ENCODE peak calls at places on chromosome 3, in eight cellular contexts. F is HCT116; Z is stomach; N is neural progenitor cell; A is endodermal cell; Q is PC-3; H is naive thymus-derived CD4-positive, alpha-beta T cell; V is lower lobe of right lung. K is an unnamed sample.

GRCh38 chr3:97719156-97719821 is 45.3 kb upstream of the ARL6 start:
- DNase-seq in Q (peak; percentile 88), A (peak; percentile 89), H (peak; percentile 12), V (peak; percentile 58), N (peak; percentile 79), Z (peak; percentile 62), F (peak; percentile 52), K (peak; percentile 54)

GRCh38 chr3:178719036-178719635 is 182.9 kb downstream of the KCNMB2 start:
- DNase-seq in A (no peak), Q (no peak), F (no peak), Z (no peak), H (no peak), V (no peak), N (no peak), K (no peak)

GRCh38 chr3:170002231-170002630 is 35.6 kb upstream of the GPR160 start:
- DNase-seq in V (no peak), F (no peak), Z (no peak), Q (no peak), N (no peak), H (no peak), A (no peak), K (no peak)

GRCh38 chr3:41029356-41029755 is 169.9 kb upstream of the CTNNB1 start:
- DNase-seq in V (no peak), N (no peak), A (no peak), F (no peak), H (no peak), Q (no peak), Z (no peak), K (no peak)

GRCh38 chr3:32359766-32360513 is 31.7 kb upstream of the CMTM7 start:
- DNase-seq in F (no peak), Z (no peak), N (peak; percentile 66), V (no peak), A (peak; percentile 76), Q (no peak), H (no peak), K (no peak)

GRCh38 chr3:64815195-64815627 is 127.4 kb upstream of the ADAMTS9 start:
- DNase-seq in Z (no peak), H (no peak), Q (no peak), A (no peak), F (no peak), N (no peak), V (no peak), K (no peak)

GRCh38 chr3:131526801-131527347 is 24.1 kb upstream of the MRPL3 start:
- DNase-seq in A (peak; percentile 97), V (peak; percentile 49), N (peak; percentile 52), H (no peak), Z (peak; percentile 26), Q (peak; percentile 53), F (no peak), K (no peak)

GRCh38 chr3:124363451-124363850 is 366.8 kb upstream of the UMPS start:
- DNase-seq in F (no peak), Q (peak; percentile 56), N (no peak), A (no peak), V (no peak), H (no peak), Z (no peak), K (no peak)

GRCh38 chr3:51999861-52000260 is 4.2 kb upstream of the RPL29 start:
- DNase-seq in Z (no peak), N (no peak), A (no peak), H (no peak), F (no peak), V (no peak), Q (no peak), K (no peak)

GRCh38 chr3:70943886-70944285 is 631.4 kb upstream of the MDFIC2 start:
- DNase-seq in A (no peak), V (no peak), Q (peak; percentile 6), H (no peak), F (no peak), N (no peak), Z (no peak), K (no peak)

GRCh38 chr3:157248590-157249425 is 88.9 kb upstream of the CCNL1 start:
- DNase-seq in H (no peak), Z (no peak), A (no peak), Q (peak; percentile 92), F (peak; percentile 71), V (no peak), N (peak; percentile 17), K (no peak)

GRCh38 chr3:156233875-156234274 is 113.5 kb downstream of the KCNAB1 start:
- DNase-seq in A (peak; percentile 47), Z (no peak), V (no peak), H (no peak), Q (no peak), N (peak; percentile 16), F (no peak), K (no peak)

GRCh38 chr3:24640330-24640877 is 145.8 kb upstream of the THRB start:
- DNase-seq in A (no peak), F (peak; percentile 27), Z (no peak), N (peak; percentile 38), Q (peak; percentile 74), V (no peak), H (no peak), K (no peak)

GRCh38 chr3:128549283-128550112 is 56.5 kb upstream of the GATA2 start:
- DNase-seq in V (peak; percentile 66), Z (peak; percentile 29), N (no peak), A (no peak), H (no peak), F (no peak), Q (peak; percentile 3), K (no peak)

GRCh38 chr3:140552403-140552802 is 125.5 kb upstream of the TRIM42 start:
- DNase-seq in Z (no peak), F (no peak), N (peak; percentile 20), V (no peak), Q (no peak), H (no peak), A (peak; percentile 50), K (no peak)

DNA sequence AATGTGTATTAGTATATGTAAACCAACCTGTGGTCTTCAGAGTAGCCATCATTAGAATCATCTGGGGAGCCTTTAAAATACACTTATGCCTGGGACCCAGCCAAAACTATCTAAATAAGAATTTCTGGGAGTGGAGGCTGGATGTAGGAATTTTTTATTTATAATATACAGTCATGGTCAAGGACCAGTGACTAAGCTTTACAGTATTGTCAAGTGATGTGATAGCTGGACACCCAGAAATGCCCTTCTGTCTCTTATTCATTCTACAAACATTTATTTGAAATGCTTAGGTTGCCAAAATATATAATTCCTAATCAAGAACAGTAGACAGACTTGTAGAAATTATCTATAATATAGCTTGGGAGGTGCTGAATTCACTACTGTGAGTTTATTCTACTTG is 132.2 kb downstream of the MBNL1 start:
- DNase-seq in N (no peak), F (no peak), Z (no peak), V (no peak), Q (peak; percentile 84), H (no peak), A (no peak), K (no peak)
- H3K27ac ChIP-seq in N (no peak overlapping the region), F (no peak overlapping the region), Z (no peak overlapping the region), V (no peak overlapping the region), Q (peak overlapping the region; percentile 7), H (peak overlapping the region; percentile 42), A (no peak overlapping the region), K (no peak overlapping the region)

DNA sequence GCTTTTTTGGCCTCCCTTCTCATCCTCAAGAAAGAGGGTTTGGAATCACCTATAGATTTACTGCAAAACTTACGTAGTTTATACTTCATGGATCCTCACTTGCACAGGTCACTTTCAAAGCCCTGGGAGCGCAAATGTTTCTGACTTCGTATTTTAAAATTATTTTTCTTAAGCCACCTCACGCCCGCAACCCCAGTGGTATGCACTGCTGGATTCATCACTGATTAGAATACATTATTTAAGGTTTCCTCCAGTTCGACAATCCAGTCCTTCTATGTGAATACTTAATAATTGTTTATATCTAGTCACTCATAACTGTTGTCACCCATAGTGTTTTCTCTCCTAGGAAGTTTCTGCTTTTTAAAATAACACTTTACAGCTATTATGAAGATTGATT is 339.9 kb downstream of the CHL1 start:
- DNase-seq in N (no peak), V (no peak), H (no peak), F (no peak), A (no peak), Q (no peak), Z (no peak), K (no peak)
- H3K4me3 ChIP-seq in N (peak overlapping the region; percentile 33), V (peak overlapping the region; percentile 46), H (no peak overlapping the region), F (no peak overlapping the region), A (no peak overlapping the region), Q (no peak overlapping the region), Z (peak overlapping the region; percentile 39), K (peak overlapping the region; percentile 36)

DNA sequence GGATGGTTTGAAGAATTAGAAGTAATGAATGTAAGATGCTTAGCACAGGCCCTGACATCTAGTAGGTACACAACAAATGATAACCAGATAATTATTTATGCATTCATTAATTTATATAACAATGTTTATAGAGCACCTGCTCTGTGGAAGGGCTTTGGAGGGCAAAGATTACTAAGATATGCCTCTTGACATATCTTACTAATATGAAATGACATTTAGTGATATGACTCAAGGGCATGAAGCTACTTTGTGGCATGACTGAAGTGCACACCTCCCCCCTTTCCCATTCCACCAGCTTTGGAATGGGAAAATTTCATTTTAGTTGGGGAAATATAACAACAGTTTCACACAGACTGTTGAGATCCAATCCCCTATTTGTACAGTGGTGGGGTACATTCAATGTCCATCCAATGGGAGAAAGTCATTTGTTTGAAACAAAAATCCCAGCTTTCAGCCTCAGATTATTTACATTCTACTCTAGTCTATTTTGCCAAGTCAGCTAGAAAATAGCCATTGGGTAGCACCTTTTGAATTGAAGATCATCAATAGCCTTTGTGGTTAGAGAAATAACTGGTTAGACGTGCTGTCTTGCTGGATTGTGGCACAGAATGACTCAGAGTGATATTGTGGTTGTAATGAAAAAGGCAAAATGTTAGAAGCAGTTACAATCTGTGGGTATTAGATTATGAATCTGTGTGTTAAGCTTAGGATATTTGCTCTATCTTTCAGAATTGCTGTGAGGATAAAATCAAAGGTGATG is 72.9 kb downstream of the MOBP start:
- DNase-seq in F (no peak), Q (peak; percentile 31), A (no peak), N (no peak), V (no peak), H (no peak), Z (no peak), K (no peak)
- H3K27ac ChIP-seq in F (no peak overlapping the region), Q (no peak overlapping the region), A (no peak overlapping the region), N (no peak overlapping the region), V (no peak overlapping the region), H (no peak overlapping the region), Z (no peak overlapping the region), K (no peak overlapping the region)

GRCh38 chr3:127546970-127547733 is 43.4 kb downstream of the TPRA1 start:
- DNase-seq in Q (no peak), V (no peak), A (peak; percentile 80), H (no peak), Z (no peak), F (no peak), N (peak; percentile 80), K (no peak)
- H3K4me3 ChIP-seq in Q (no peak overlapping the region), V (peak overlapping the region; percentile 74), A (no peak overlapping the region), H (peak overlapping the region; percentile 35), Z (peak overlapping the region; percentile 66), F (peak overlapping the region; percentile 15), N (peak overlapping the region; percentile 29), K (peak overlapping the region; percentile 43)

GRCh38 chr3:58153371-58153770 is 57.4 kb downstream of the DNASE1L3 start:
- DNase-seq in H (no peak), N (no peak), F (no peak), Z (no peak), Q (no peak), A (no peak), V (no peak), K (no peak)
- H3K27ac ChIP-seq in H (no peak overlapping the region), N (no peak overlapping the region), F (no peak overlapping the region), Z (no peak overlapping the region), Q (no peak overlapping the region), A (no peak overlapping the region), V (no peak overlapping the region), K (no peak overlapping the region)

K was measured in Peyer's patch.